ENCODE peak calls at places on chromosomes 16 and 17, in seven cellular contexts. One of them, this sample, is unnamed.
A peak's percentile ranks its signal among the peaks of the same experiment; 100 is the strongest.

GRCh38 chr16:86424968-86425367 is 85.4 kb upstream of the FOXF1 start:
- DNase-seq in 8988T: no peak
- DNase-seq in NCI-H1930: no peak
- DNase-seq in T-helper 1 cell: no peak
- DNase-seq in SK-N-DZ: no peak
- DNase-seq in effector CD4-positive, alpha-beta T cell: no peak
- DNase-seq in ovary: no peak
- DNase-seq in this sample: no peak

GRCh38 chr16:10518479-10519041 is 61.8 kb downstream of the EMP2 start:
- DNase-seq in 8988T: no peak
- DNase-seq in T-helper 1 cell: no peak
- DNase-seq in ovary: no peak
- DNase-seq in NCI-H1930: no peak
- DNase-seq in effector CD4-positive, alpha-beta T cell: no peak
- DNase-seq in SK-N-DZ: no peak
- DNase-seq in this sample: no peak

GRCh38 chr17:49985310-49985990 is 9.6 kb downstream of the DLX3 start:
- DNase-seq in T-helper 1 cell: no peak
- DNase-seq in 8988T: peak; percentile 15
- DNase-seq in effector CD4-positive, alpha-beta T cell: no peak
- DNase-seq in SK-N-DZ: no peak
- DNase-seq in NCI-H1930: no peak
- DNase-seq in ovary: no peak
- DNase-seq in this sample: no peak

GRCh38 chr17:78979780-78980623 is at the start of gene LGALS3BP:
- DNase-seq in T-helper 1 cell: no peak
- DNase-seq in effector CD4-positive, alpha-beta T cell: no peak
- DNase-seq in ovary: peak; percentile 94
- DNase-seq in NCI-H1930: peak; percentile 18
- DNase-seq in SK-N-DZ: peak; percentile 81
- DNase-seq in 8988T: peak; percentile 78
- DNase-seq in this sample: peak; percentile 85

GRCh38 chr17:28944862-28945741 is 6.2 kb downstream of the PHF12 start:
- DNase-seq in 8988T: no peak
- DNase-seq in effector CD4-positive, alpha-beta T cell: no peak
- DNase-seq in SK-N-DZ: no peak
- DNase-seq in T-helper 1 cell: no peak
- DNase-seq in NCI-H1930: no peak
- DNase-seq in ovary: no peak
- DNase-seq in this sample: no peak

GRCh38 chr16:88481851-88482250 is 28.8 kb downstream of the ZFPM1 start:
- DNase-seq in T-helper 1 cell: no peak
- DNase-seq in ovary: no peak
- DNase-seq in 8988T: no peak
- DNase-seq in effector CD4-positive, alpha-beta T cell: no peak
- DNase-seq in NCI-H1930: no peak
- DNase-seq in SK-N-DZ: no peak
- DNase-seq in this sample: no peak

GRCh38 chr16:73213761-73214480 is 166.0 kb upstream of the ZFHX3 start:
- DNase-seq in NCI-H1930: no peak
- DNase-seq in ovary: no peak
- DNase-seq in 8988T: no peak
- DNase-seq in T-helper 1 cell: no peak
- DNase-seq in effector CD4-positive, alpha-beta T cell: no peak
- DNase-seq in SK-N-DZ: no peak
- DNase-seq in this sample: peak; percentile 44

GRCh38 chr16:1259760-1260068 is 3.8 kb downstream of the TPSD1 start:
- DNase-seq in ovary: no peak
- DNase-seq in SK-N-DZ: no peak
- DNase-seq in NCI-H1930: no peak
- DNase-seq in T-helper 1 cell: no peak
- DNase-seq in 8988T: no peak
- DNase-seq in effector CD4-positive, alpha-beta T cell: no peak
- DNase-seq in this sample: no peak

GRCh38 chr17:49565948-49566491 is 9.7 kb upstream of the NXPH3 start:
- DNase-seq in 8988T: no peak
- DNase-seq in SK-N-DZ: no peak
- DNase-seq in T-helper 1 cell: no peak
- DNase-seq in effector CD4-positive, alpha-beta T cell: no peak
- DNase-seq in ovary: peak; percentile 68
- DNase-seq in NCI-H1930: no peak
- DNase-seq in this sample: peak; percentile 56

GRCh38 chr17:4734857-4735475 is 3.7 kb downstream of the MED11 start:
- DNase-seq in ovary: no peak
- DNase-seq in effector CD4-positive, alpha-beta T cell: no peak
- DNase-seq in T-helper 1 cell: no peak
- DNase-seq in 8988T: no peak
- DNase-seq in SK-N-DZ: no peak
- DNase-seq in NCI-H1930: no peak
- DNase-seq in this sample: no peak

GRCh38 chr16:76579277-76579676 is 302.1 kb downstream of the CNTNAP4 start:
- DNase-seq in ovary: no peak
- DNase-seq in effector CD4-positive, alpha-beta T cell: no peak
- DNase-seq in T-helper 1 cell: no peak
- DNase-seq in NCI-H1930: no peak
- DNase-seq in 8988T: no peak
- DNase-seq in SK-N-DZ: no peak
- DNase-seq in this sample: no peak

GRCh38 chr17:79232957-79233356 is 158.3 kb downstream of the ENGASE start:
- DNase-seq in SK-N-DZ: no peak
- DNase-seq in ovary: no peak
- DNase-seq in T-helper 1 cell: no peak
- DNase-seq in effector CD4-positive, alpha-beta T cell: no peak
- DNase-seq in 8988T: no peak
- DNase-seq in NCI-H1930: no peak
- DNase-seq in this sample: no peak

GRCh38 chr17:72305964-72306551 is 185.2 kb downstream of the SOX9 start:
- DNase-seq in 8988T: no peak
- DNase-seq in effector CD4-positive, alpha-beta T cell: no peak
- DNase-seq in SK-N-DZ: no peak
- DNase-seq in ovary: no peak
- DNase-seq in NCI-H1930: no peak
- DNase-seq in T-helper 1 cell: no peak
- DNase-seq in this sample: no peak

GRCh38 chr17:58822148-58823050 is 66.7 kb downstream of the PPM1E start:
- DNase-seq in 8988T: no peak
- DNase-seq in T-helper 1 cell: no peak
- DNase-seq in SK-N-DZ: no peak
- DNase-seq in effector CD4-positive, alpha-beta T cell: no peak
- DNase-seq in NCI-H1930: no peak
- DNase-seq in ovary: no peak
- DNase-seq in this sample: peak; percentile 25

GRCh38 chr17:75250009-75250471 is 11.4 kb downstream of the GGA3 start:
- DNase-seq in effector CD4-positive, alpha-beta T cell: peak; percentile 57
- DNase-seq in ovary: no peak
- DNase-seq in T-helper 1 cell: no peak
- DNase-seq in 8988T: no peak
- DNase-seq in NCI-H1930: no peak
- DNase-seq in SK-N-DZ: no peak
- DNase-seq in this sample: no peak

GRCh38 chr17:48961516-48962233 is 6.7 kb downstream of the GIP start:
- DNase-seq in SK-N-DZ: no peak
- DNase-seq in 8988T: no peak
- DNase-seq in ovary: no peak
- DNase-seq in effector CD4-positive, alpha-beta T cell: no peak
- DNase-seq in NCI-H1930: no peak
- DNase-seq in T-helper 1 cell: no peak
- DNase-seq in this sample: no peak

GRCh38 chr17:34667656-34668055 is 88.3 kb downstream of the TMEM132E start:
- DNase-seq in NCI-H1930: no peak
- DNase-seq in T-helper 1 cell: no peak
- DNase-seq in SK-N-DZ: no peak
- DNase-seq in 8988T: no peak
- DNase-seq in ovary: no peak
- DNase-seq in effector CD4-positive, alpha-beta T cell: no peak
- DNase-seq in this sample: no peak

GRCh38 chr17:78748048-78748729 is 33.9 kb downstream of the CYTH1 start:
- DNase-seq in 8988T: no peak
- DNase-seq in T-helper 1 cell: no peak
- DNase-seq in NCI-H1930: no peak
- DNase-seq in effector CD4-positive, alpha-beta T cell: no peak
- DNase-seq in SK-N-DZ: no peak
- DNase-seq in ovary: no peak
- DNase-seq in this sample: no peak

GRCh38 chr17:61926831-61927210 is 961 bp downstream of the INTS2 start:
- DNase-seq in ovary: no peak
- DNase-seq in T-helper 1 cell: no peak
- DNase-seq in 8988T: no peak
- DNase-seq in SK-N-DZ: no peak
- DNase-seq in effector CD4-positive, alpha-beta T cell: no peak
- DNase-seq in NCI-H1930: no peak
- DNase-seq in this sample: no peak

GRCh38 chr17:60618854-60619253 is 18.9 kb downstream of the PPM1D start:
- DNase-seq in NCI-H1930: no peak
- DNase-seq in SK-N-DZ: no peak
- DNase-seq in effector CD4-positive, alpha-beta T cell: no peak
- DNase-seq in 8988T: no peak
- DNase-seq in ovary: no peak
- DNase-seq in T-helper 1 cell: no peak
- DNase-seq in this sample: no peak

GRCh38 chr17:74569392-74570003 is 2.2 kb upstream of the CD300H start:
- DNase-seq in T-helper 1 cell: no peak
- DNase-seq in ovary: no peak
- DNase-seq in effector CD4-positive, alpha-beta T cell: no peak
- DNase-seq in NCI-H1930: peak; percentile 8
- DNase-seq in 8988T: no peak
- DNase-seq in SK-N-DZ: no peak
- DNase-seq in this sample: peak; percentile 20

GRCh38 chr17:15457723-15458094 is 9.7 kb downstream of the CDRT4 start:
- DNase-seq in 8988T: no peak
- DNase-seq in SK-N-DZ: no peak
- DNase-seq in NCI-H1930: no peak
- DNase-seq in T-helper 1 cell: no peak
- DNase-seq in effector CD4-positive, alpha-beta T cell: no peak
- DNase-seq in ovary: peak; percentile 32
- DNase-seq in this sample: no peak